ENCODE peak calls at places on chromosome 12, in four cellular contexts. Q is transverse colon, C is tibial nerve, H is GM23248. O is an unnamed sample.

GRCh38 chr12:18690653-18691052 is 47.2 kb downstream of the PLCZ1 start:
- DNase-seq in H (peak; percentile 94), Q (no peak), C (no peak), O (no peak)

GRCh38 chr12:6917491-6918231 is 3.3 kb downstream of the ENO2 start:
- DNase-seq in C (no peak), H (peak; percentile 51), Q (no peak), O (no peak)

GRCh38 chr12:71684081-71684480 is 1.8 kb upstream of the TMEM19 start:
- DNase-seq in C (no peak), Q (no peak), H (no peak), O (no peak)

GRCh38 chr12:112107728-112108447 is 695 bp downstream of the NAA25 start:
- DNase-seq in H (peak; percentile 54), C (no peak), Q (peak; percentile 20), O (no peak)

GRCh38 chr12:39592295-39592694 is 27.3 kb downstream of the ABCD2 start:
- DNase-seq in Q (no peak), H (no peak), C (no peak), O (no peak)

GRCh38 chr12:99498756-99499155 is 148.8 kb upstream of the GARIN6 start:
- DNase-seq in C (no peak), Q (no peak), H (peak; percentile 73), O (no peak)

GRCh38 chr12:27541031-27541719 is 17.2 kb downstream of the PPFIBP1 start:
- DNase-seq in Q (no peak), C (no peak), H (no peak), O (no peak)

GRCh38 chr12:127336416-127336815 is 930.6 kb upstream of the TMEM132C start:
- DNase-seq in H (no peak), C (no peak), Q (no peak), O (no peak)

GRCh38 chr12:28711411-28711810 is 437.7 kb upstream of the FAR2 start:
- DNase-seq in Q (no peak), C (no peak), H (no peak), O (no peak)

GRCh38 chr12:114403690-114404450 is 2.1 kb downstream of the TBX5 start:
- DNase-seq in H (peak; percentile 82), C (no peak), Q (no peak), O (no peak)

GRCh38 chr12:120584343-120585149 is 3.3 kb upstream of the POP5 start:
- DNase-seq in C (peak; percentile 19), H (peak; percentile 58), Q (peak; percentile 84), O (no peak)

GRCh38 chr12:122874081-122874480 is 21.8 kb downstream of the VPS37B start:
- DNase-seq in C (no peak), Q (no peak), H (no peak), O (no peak)

GRCh38 chr12:84508325-84508861 is 404.2 kb downstream of the SLC6A15 start:
- DNase-seq in H (peak; percentile 95), Q (no peak), C (no peak), O (no peak)

GRCh38 chr12:112664569-112664968 is 127.0 kb upstream of the RPH3A start:
- DNase-seq in Q (no peak), C (no peak), H (peak; percentile 6), O (no peak)

GRCh38 chr12:94621662-94622359 is 28.5 kb downstream of the TMCC3 start:
- DNase-seq in H (peak; percentile 39), C (no peak), Q (peak; percentile 32), O (no peak)

GRCh38 chr12:62435337-62436163 is 31.1 kb upstream of the MON2 start:
- DNase-seq in Q (peak; percentile 52), C (no peak), H (peak; percentile 81), O (no peak)

GRCh38 chr12:14952295-14952995 is 9.0 kb downstream of the ARHGDIB start:
- DNase-seq in C (no peak), H (peak; percentile 98), Q (peak; percentile 26), O (no peak)

GRCh38 chr12:124094733-124095132 is 121.7 kb downstream of the ZNF664 start:
- DNase-seq in C (no peak), Q (no peak), H (no peak), O (no peak)

GRCh38 chr12:3432868-3433267 is 58.1 kb upstream of the PRMT8 start:
- DNase-seq in C (no peak), Q (no peak), H (no peak), O (no peak)

GRCh38 chr12:105861232-105861631 is 277.5 kb downstream of the NUAK1 start:
- DNase-seq in H (no peak), Q (no peak), C (no peak), O (no peak)

GRCh38 chr12:131482199-131482598 is 228.7 kb upstream of the SFSWAP start:
- DNase-seq in H (no peak), C (no peak), Q (no peak), O (no peak)

GRCh38 chr12:110269622-110270124 is 11.4 kb upstream of the ATP2A2 start:
- DNase-seq in Q (no peak), C (no peak), H (peak; percentile 86), O (no peak)

GRCh38 chr12:57491393-57492280 is 3.8 kb downstream of the MARS1 start:
- DNase-seq in C (no peak), H (peak; percentile 26), Q (no peak), O (no peak)

GRCh38 chr12:115118177-115118724 is 434.3 kb upstream of the TBX3 start:
- DNase-seq in H (no peak), Q (no peak), C (no peak), O (no peak)

GRCh38 chr12:130668286-130669204 is 47.6 kb downstream of the RIMBP2 start:
- DNase-seq in H (no peak), Q (no peak), C (no peak), O (no peak)

GRCh38 chr12:19675361-19675760 is 236.1 kb downstream of the AEBP2 start:
- DNase-seq in H (no peak), Q (no peak), C (no peak), O (no peak)

GRCh38 chr12:29899212-29899931 is 115.6 kb upstream of the TMTC1 start:
- DNase-seq in Q (no peak), C (no peak), H (no peak), O (no peak)

GRCh38 chr12:15774819-15775218 is 14.4 kb downstream of the EPS8 start:
- DNase-seq in H (peak; percentile 70), Q (no peak), C (no peak), O (no peak)

GRCh38 chr12:132495165-132495544 is 5.2 kb downstream of the FBRSL1 start:
- DNase-seq in H (no peak), C (no peak), Q (no peak), O (no peak)
- H3K4me1 ChIP-seq in H (peaks cover 4% of the 10 kb centered on the region), C (peaks cover 68% of the 10 kb centered on the region), Q (peaks cover 64% of the 10 kb centered on the region), O (peaks cover 50% of the 10 kb centered on the region)

DNA sequence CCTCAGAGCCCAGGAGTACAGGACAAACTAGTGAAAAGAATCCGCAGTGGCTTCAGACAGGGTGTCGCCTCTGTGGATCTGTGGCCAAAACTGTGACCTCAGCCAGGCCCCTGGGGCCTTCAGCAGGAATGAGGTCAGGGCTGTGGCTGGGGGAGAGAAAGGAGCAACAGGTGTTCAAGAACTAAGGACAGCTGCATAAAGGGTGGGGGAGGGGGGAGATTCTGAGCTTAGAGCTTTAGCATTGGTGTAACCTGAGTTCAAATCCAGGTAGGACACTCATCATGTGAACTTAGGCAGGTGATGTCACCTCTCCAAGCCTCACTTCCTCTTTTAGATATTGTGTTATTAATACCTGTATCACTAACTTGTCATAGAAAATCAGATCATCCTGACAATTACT is 40.9 kb upstream of the CORO1C start:
- DNase-seq in H (peak; percentile 22), Q (peak; percentile 49), C (no peak), O (no peak)
- H3K4me1 ChIP-seq in H (peaks cover 4% of the 10 kb centered on the region), Q (peaks cover 49% of the 10 kb centered on the region), C (peaks cover 25% of the 10 kb centered on the region), O (peaks cover 61% of the 10 kb centered on the region)

GRCh38 chr12:26032290-26032689 is 73.8 kb downstream of the RASSF8 start:
- DNase-seq in Q (no peak), C (no peak), H (peak; percentile 51), O (no peak)
- H3K4me1 ChIP-seq in Q (peaks cover 9% of the 10 kb centered on the region), C (no peaks in the 10 kb centered on the region), H (peaks cover 76% of the 10 kb centered on the region), O (peaks cover 34% of the 10 kb centered on the region)

GRCh38 chr12:92703777-92704176 is 988 bp downstream of the PLEKHG7 start:
- DNase-seq in H (no peak), Q (no peak), C (no peak), O (no peak)
- H3K4me1 ChIP-seq in H (no peaks in the 10 kb centered on the region), Q (no peaks in the 10 kb centered on the region), C (no peaks in the 10 kb centered on the region), O (no peaks in the 10 kb centered on the region)

DNA sequence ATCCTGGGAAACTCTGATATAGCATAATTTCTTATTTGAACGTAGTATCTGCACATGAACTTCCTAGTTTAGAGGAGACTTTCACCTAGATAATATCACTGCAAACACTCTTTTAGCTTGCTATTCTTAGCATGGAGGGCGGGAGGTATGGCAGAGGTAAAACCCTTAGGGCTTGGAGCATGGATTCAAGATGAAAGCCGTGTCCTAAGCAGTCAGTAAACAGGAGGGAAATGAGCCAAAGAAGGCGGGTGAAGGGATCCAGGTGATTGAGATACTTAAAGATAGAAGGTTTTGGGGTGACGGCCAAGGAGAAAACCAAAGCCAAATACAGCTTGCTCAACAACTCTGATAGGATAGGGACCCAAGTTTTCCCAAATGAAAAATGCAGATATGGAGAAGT is 107.1 kb upstream of the BCAT1 start:
- DNase-seq in H (no peak), C (no peak), Q (no peak), O (no peak)
- H3K4me1 ChIP-seq in H (no peaks in the 10 kb centered on the region), C (no peaks in the 10 kb centered on the region), Q (peaks cover 4% of the 10 kb centered on the region), O (peaks cover 54% of the 10 kb centered on the region)

GRCh38 chr12:32445356-32445755 is 46.0 kb downstream of the FGD4 start:
- DNase-seq in Q (no peak), H (no peak), C (no peak), O (no peak)

GRCh38 chr12:32448581-32448980 is 49.2 kb downstream of the FGD4 start:
- DNase-seq in H (peak; percentile 28), Q (no peak), C (no peak), O (no peak)

GRCh38 chr12:32443491-32443890 is 44.1 kb downstream of the FGD4 start:
- DNase-seq in Q (no peak), C (no peak), H (no peak), O (no peak)

GRCh38 chr12:32446306-32447119 is 47.2 kb downstream of the FGD4 start:
- DNase-seq in H (no peak), C (no peak), Q (no peak), O (no peak)

GRCh38 chr12:32444895-32445294 is 45.5 kb downstream of the FGD4 start:
- DNase-seq in C (no peak), H (peak; percentile 46), Q (no peak), O (no peak)
- H3K4me1 ChIP-seq in C (no peaks in the 10 kb centered on the region), H (peaks cover 9% of the 10 kb centered on the region), Q (peaks cover 6% of the 10 kb centered on the region), O (peaks cover 4% of the 10 kb centered on the region)

GRCh38 chr12:121810234-121810817 is 6.5 kb downstream of the SETD1B start:
- DNase-seq in H (no peak), C (no peak), Q (no peak), O (no peak)

GRCh38 chr12:121806556-121807308 is 2.9 kb downstream of the SETD1B start:
- DNase-seq in Q (no peak), C (no peak), H (peak; percentile 66), O (no peak)

GRCh38 chr12:121809712-121810116 is 5.9 kb downstream of the SETD1B start:
- DNase-seq in Q (no peak), C (no peak), H (no peak), O (no peak)

GRCh38 chr12:121807656-121808347 is 4.0 kb downstream of the SETD1B start:
- DNase-seq in Q (no peak), C (no peak), H (no peak), O (no peak)

DNA sequence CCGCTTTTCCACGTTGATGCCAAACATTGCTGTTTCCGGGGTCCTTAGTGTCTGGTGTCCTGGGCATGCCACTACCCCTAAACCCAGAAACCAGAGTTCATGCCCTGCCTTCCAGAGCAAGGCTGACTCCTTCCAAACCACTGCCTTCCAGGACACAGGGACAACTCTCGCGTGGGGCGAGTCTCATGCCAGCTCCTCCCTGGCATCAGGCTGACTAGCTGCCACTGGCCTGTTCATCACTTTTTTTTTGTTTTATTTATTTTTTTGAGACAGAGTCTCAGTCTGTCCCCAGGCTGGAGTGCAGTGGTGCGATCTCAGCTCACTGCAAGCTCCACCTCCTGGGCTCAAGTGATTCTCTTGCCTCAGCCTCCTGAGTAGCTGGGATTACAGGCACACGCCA is 4.8 kb downstream of the SETD1B start:
- DNase-seq in Q (no peak), C (no peak), H (no peak), O (no peak)
- H3K4me1 ChIP-seq in Q (peaks cover 55% of the 10 kb centered on the region), C (peaks cover 50% of the 10 kb centered on the region), H (peaks cover 24% of the 10 kb centered on the region), O (peaks cover 78% of the 10 kb centered on the region)